ENCODE peak calls at places on chromosomes 4 and X, in five cellular contexts. M is T-helper 9 cell, B is fibroblast of the conjunctiva, R is hypothalamus, F is NCI-H774. O is an unnamed sample.
A peak's percentile ranks its signal among the peaks of the same experiment; 100 is the strongest.

GRCh38 chr4:605702-606425 is 19.5 kb upstream of the PDE6B start:
- DNase-seq in B (no peak), M (no peak), R (no peak), F (no peak), O (no peak)

GRCh38 chrX:12145402-12145801 is 7.1 kb downstream of the FRMPD4 start:
- DNase-seq in B (no peak), R (no peak), M (no peak), F (no peak), O (no peak)

GRCh38 chrX:108701633-108702032 is 34.7 kb downstream of the IRS4 start:
- DNase-seq in R (no peak), B (no peak), F (no peak), M (no peak), O (no peak)

GRCh38 chr4:86366920-86367319 is 7.1 kb upstream of the MAPK10 start:
- DNase-seq in R (no peak), F (no peak), M (no peak), B (no peak), O (no peak)

GRCh38 chrX:129980043-129980442 is 2.4 kb upstream of the BCORL1 start:
- DNase-seq in R (peak; percentile 4), F (no peak), B (no peak), M (peak; percentile 41), O (peak; percentile 27)

GRCh38 chr4:16437836-16438235 is 211.6 kb upstream of the TAPT1 start:
- DNase-seq in R (no peak), B (no peak), F (no peak), M (no peak), O (no peak)

GRCh38 chrX:41759817-41760216 is 35.8 kb downstream of the GPR82 start:
- DNase-seq in B (peak; percentile 30), R (no peak), M (no peak), F (no peak), O (no peak)

GRCh38 chrX:65668362-65669310 is 1.2 kb downstream of the MSN start:
- DNase-seq in F (no peak), M (peak; percentile 39), R (peak; percentile 23), B (peak; percentile 64), O (no peak)

GRCh38 chr4:20422398-20422797 is 170.7 kb downstream of the SLIT2 start:
- DNase-seq in F (peak; percentile 13), M (peak; percentile 3), B (peak; percentile 61), R (peak; percentile 29), O (no peak)

GRCh38 chr4:140296335-140296753 is 77.1 kb upstream of the SCOC start:
- DNase-seq in B (peak; percentile 80), F (no peak), M (no peak), R (no peak), O (no peak)

GRCh38 chr4:116055857-116056827 is 942.7 kb upstream of the NDST4 start:
- DNase-seq in R (no peak), M (no peak), F (no peak), B (no peak), O (no peak)

GRCh38 chr4:48341776-48342558 is 638 bp downstream of the SLAIN2 start:
- DNase-seq in B (no peak), R (no peak), F (no peak), M (peak; percentile 48), O (peak; percentile 58)